ENCODE peak calls at places on chromosomes 16 and 17, in eight cellular contexts. One of them, this sample, is unnamed.

GRCh38 chr17:46099865-46100264 is 93.4 kb downstream of the KANSL1 start:
- DNase-seq in progenitor cell of endocrine pancreas: no peak
- DNase-seq in BJ: no peak
- DNase-seq in AG04449: no peak
- DNase-seq in astrocyte of the spinal cord: no peak
- DNase-seq in GM10248: no peak
- DNase-seq in CD4-positive, alpha-beta T cell: no peak
- DNase-seq in RWPE1: no peak
- DNase-seq in this sample: no peak

GRCh38 chr17:41076788-41077187 is 7.2 kb upstream of the KRTAP4-7 start:
- DNase-seq in progenitor cell of endocrine pancreas: no peak
- DNase-seq in BJ: no peak
- DNase-seq in AG04449: no peak
- DNase-seq in astrocyte of the spinal cord: no peak
- DNase-seq in GM10248: no peak
- DNase-seq in CD4-positive, alpha-beta T cell: no peak
- DNase-seq in RWPE1: no peak
- DNase-seq in this sample: no peak

GRCh38 chr17:41555105-41555887 is 16.6 kb downstream of the KRT9 start:
- DNase-seq in progenitor cell of endocrine pancreas: no peak
- DNase-seq in BJ: no peak
- DNase-seq in AG04449: no peak
- DNase-seq in astrocyte of the spinal cord: no peak
- DNase-seq in GM10248: no peak
- DNase-seq in CD4-positive, alpha-beta T cell: no peak
- DNase-seq in RWPE1: no peak
- DNase-seq in this sample: no peak

GRCh38 chr17:57379237-57380054 is 123.1 kb downstream of the MSI2 start:
- DNase-seq in progenitor cell of endocrine pancreas: no peak
- DNase-seq in BJ: no peak
- DNase-seq in AG04449: no peak
- DNase-seq in astrocyte of the spinal cord: peak
- DNase-seq in GM10248: no peak
- DNase-seq in CD4-positive, alpha-beta T cell: no peak
- DNase-seq in RWPE1: no peak
- DNase-seq in this sample: peak

GRCh38 chr17:37322106-37322505 is 53.7 kb upstream of the C17orf78 start:
- DNase-seq in progenitor cell of endocrine pancreas: no peak
- DNase-seq in BJ: no peak
- DNase-seq in AG04449: no peak
- DNase-seq in astrocyte of the spinal cord: no peak
- DNase-seq in GM10248: no peak
- DNase-seq in CD4-positive, alpha-beta T cell: no peak
- DNase-seq in RWPE1: no peak
- DNase-seq in this sample: no peak

GRCh38 chr16:13036600-13036999 is 135.2 kb downstream of the SHISA9 start:
- DNase-seq in progenitor cell of endocrine pancreas: peak
- DNase-seq in BJ: no peak
- DNase-seq in AG04449: no peak
- DNase-seq in astrocyte of the spinal cord: peak
- DNase-seq in GM10248: no peak
- DNase-seq in CD4-positive, alpha-beta T cell: no peak
- DNase-seq in RWPE1: peak
- DNase-seq in this sample: peak

GRCh38 chr16:81575307-81575706 is 130.7 kb downstream of the CMIP start:
- DNase-seq in progenitor cell of endocrine pancreas: no peak
- DNase-seq in BJ: no peak
- DNase-seq in AG04449: no peak
- DNase-seq in astrocyte of the spinal cord: no peak
- DNase-seq in GM10248: no peak
- DNase-seq in CD4-positive, alpha-beta T cell: no peak
- DNase-seq in RWPE1: no peak
- DNase-seq in this sample: no peak

GRCh38 chr17:68910256-68910705 is 44.9 kb downstream of the ABCA8 start:
- DNase-seq in progenitor cell of endocrine pancreas: no peak
- DNase-seq in BJ: no peak
- DNase-seq in AG04449: no peak
- DNase-seq in astrocyte of the spinal cord: peak
- DNase-seq in GM10248: no peak
- DNase-seq in CD4-positive, alpha-beta T cell: no peak
- DNase-seq in RWPE1: no peak
- DNase-seq in this sample: peak

GRCh38 chr17:45231481-45232116 is 9.9 kb downstream of the FMNL1 start:
- DNase-seq in progenitor cell of endocrine pancreas: no peak
- DNase-seq in BJ: no peak
- DNase-seq in AG04449: no peak
- DNase-seq in astrocyte of the spinal cord: no peak
- DNase-seq in GM10248: no peak
- DNase-seq in CD4-positive, alpha-beta T cell: no peak
- DNase-seq in RWPE1: no peak
- DNase-seq in this sample: no peak

GRCh38 chr16:57762365-57763289 is 27.1 kb downstream of the KATNB1 start:
- DNase-seq in progenitor cell of endocrine pancreas: no peak
- DNase-seq in BJ: no peak
- DNase-seq in AG04449: no peak
- DNase-seq in astrocyte of the spinal cord: no peak
- DNase-seq in GM10248: no peak
- DNase-seq in CD4-positive, alpha-beta T cell: no peak
- DNase-seq in RWPE1: no peak
- DNase-seq in this sample: no peak

GRCh38 chr16:19972111-19972510 is 87.5 kb upstream of the GPRC5B start:
- DNase-seq in progenitor cell of endocrine pancreas: no peak
- DNase-seq in BJ: no peak
- DNase-seq in AG04449: no peak
- DNase-seq in astrocyte of the spinal cord: no peak
- DNase-seq in GM10248: no peak
- DNase-seq in CD4-positive, alpha-beta T cell: no peak
- DNase-seq in RWPE1: no peak
- DNase-seq in this sample: no peak

GRCh38 chr16:25037632-25038031 is 22.5 kb upstream of the ARHGAP17 start:
- DNase-seq in progenitor cell of endocrine pancreas: no peak
- DNase-seq in BJ: no peak
- DNase-seq in AG04449: no peak
- DNase-seq in astrocyte of the spinal cord: no peak
- DNase-seq in GM10248: no peak
- DNase-seq in CD4-positive, alpha-beta T cell: no peak
- DNase-seq in RWPE1: no peak
- DNase-seq in this sample: no peak

GRCh38 chr17:81386141-81386645 is 9.1 kb upstream of the BAHCC1 start:
- DNase-seq in progenitor cell of endocrine pancreas: no peak
- DNase-seq in BJ: no peak
- DNase-seq in AG04449: no peak
- DNase-seq in astrocyte of the spinal cord: no peak
- DNase-seq in GM10248: no peak
- DNase-seq in CD4-positive, alpha-beta T cell: no peak
- DNase-seq in RWPE1: no peak
- DNase-seq in this sample: no peak

GRCh38 chr17:33436321-33436720 is 143.2 kb upstream of the ASIC2 start:
- DNase-seq in progenitor cell of endocrine pancreas: no peak
- DNase-seq in BJ: peak
- DNase-seq in AG04449: no peak
- DNase-seq in astrocyte of the spinal cord: peak
- DNase-seq in GM10248: no peak
- DNase-seq in CD4-positive, alpha-beta T cell: no peak
- DNase-seq in RWPE1: no peak
- DNase-seq in this sample: no peak

GRCh38 chr16:27253526-27253930 is 15.0 kb downstream of the NSMCE1 start:
- DNase-seq in progenitor cell of endocrine pancreas: no peak
- DNase-seq in BJ: peak
- DNase-seq in AG04449: peak
- DNase-seq in astrocyte of the spinal cord: peak
- DNase-seq in GM10248: no peak
- DNase-seq in CD4-positive, alpha-beta T cell: no peak
- DNase-seq in RWPE1: peak
- DNase-seq in this sample: no peak

GRCh38 chr16:2471016-2471652 is at the start of gene NTN3:
- DNase-seq in progenitor cell of endocrine pancreas: no peak
- DNase-seq in BJ: no peak
- DNase-seq in AG04449: no peak
- DNase-seq in astrocyte of the spinal cord: no peak
- DNase-seq in GM10248: no peak
- DNase-seq in CD4-positive, alpha-beta T cell: no peak
- DNase-seq in RWPE1: no peak
- DNase-seq in this sample: no peak

GRCh38 chr16:85418978-85419491 is 194.1 kb upstream of the GSE1 start:
- DNase-seq in progenitor cell of endocrine pancreas: no peak
- DNase-seq in BJ: no peak
- DNase-seq in AG04449: no peak
- DNase-seq in astrocyte of the spinal cord: no peak
- DNase-seq in GM10248: no peak
- DNase-seq in CD4-positive, alpha-beta T cell: no peak
- DNase-seq in RWPE1: no peak
- DNase-seq in this sample: peak

GRCh38 chr16:5633845-5634440 is 536.3 kb upstream of the EEF2KMT start:
- DNase-seq in progenitor cell of endocrine pancreas: no peak
- DNase-seq in BJ: no peak
- DNase-seq in AG04449: no peak
- DNase-seq in astrocyte of the spinal cord: peak
- DNase-seq in GM10248: peak
- DNase-seq in CD4-positive, alpha-beta T cell: no peak
- DNase-seq in RWPE1: peak
- DNase-seq in this sample: no peak

GRCh38 chr17:69470702-69471101 is 56.2 kb downstream of the MAP2K6 start:
- DNase-seq in progenitor cell of endocrine pancreas: no peak
- DNase-seq in BJ: no peak
- DNase-seq in AG04449: no peak
- DNase-seq in astrocyte of the spinal cord: no peak
- DNase-seq in GM10248: no peak
- DNase-seq in CD4-positive, alpha-beta T cell: no peak
- DNase-seq in RWPE1: no peak
- DNase-seq in this sample: no peak

GRCh38 chr16:15770512-15770911 is 86.3 kb downstream of the MYH11 start:
- DNase-seq in progenitor cell of endocrine pancreas: no peak
- DNase-seq in BJ: no peak
- DNase-seq in AG04449: peak
- DNase-seq in astrocyte of the spinal cord: no peak
- DNase-seq in GM10248: no peak
- DNase-seq in CD4-positive, alpha-beta T cell: no peak
- DNase-seq in RWPE1: no peak
- DNase-seq in this sample: no peak

GRCh38 chr17:72850410-72850809 is 242.1 kb downstream of the SLC39A11 start:
- DNase-seq in progenitor cell of endocrine pancreas: no peak
- DNase-seq in BJ: peak
- DNase-seq in AG04449: no peak
- DNase-seq in astrocyte of the spinal cord: peak
- DNase-seq in GM10248: no peak
- DNase-seq in CD4-positive, alpha-beta T cell: no peak
- DNase-seq in RWPE1: peak
- DNase-seq in this sample: no peak

GRCh38 chr17:3794890-3795757 is 5.9 kb downstream of the ITGAE start:
- DNase-seq in progenitor cell of endocrine pancreas: no peak
- DNase-seq in BJ: no peak
- DNase-seq in AG04449: no peak
- DNase-seq in astrocyte of the spinal cord: peak
- DNase-seq in GM10248: no peak
- DNase-seq in CD4-positive, alpha-beta T cell: peak
- DNase-seq in RWPE1: no peak
- DNase-seq in this sample: no peak

GRCh38 chr17:5537251-5537650 is 47.1 kb downstream of the NLRP1 start:
- DNase-seq in progenitor cell of endocrine pancreas: no peak
- DNase-seq in BJ: no peak
- DNase-seq in AG04449: no peak
- DNase-seq in astrocyte of the spinal cord: peak
- DNase-seq in GM10248: no peak
- DNase-seq in CD4-positive, alpha-beta T cell: no peak
- DNase-seq in RWPE1: no peak
- DNase-seq in this sample: no peak

GRCh38 chr17:28372203-28372944 is 880 bp downstream of the SARM1 start:
- DNase-seq in progenitor cell of endocrine pancreas: no peak
- DNase-seq in BJ: no peak
- DNase-seq in AG04449: no peak
- DNase-seq in astrocyte of the spinal cord: peak
- DNase-seq in GM10248: peak
- DNase-seq in CD4-positive, alpha-beta T cell: peak
- DNase-seq in RWPE1: no peak
- DNase-seq in this sample: peak
- TF ChIP-seq CTCF in progenitor cell of endocrine pancreas: no peak
- TF ChIP-seq CTCF in BJ: no peak
- TF ChIP-seq CTCF in AG04449: no peak
- TF ChIP-seq CTCF in astrocyte of the spinal cord: no peak
- TF ChIP-seq CTCF in GM10248: no peak
- TF ChIP-seq CTCF in CD4-positive, alpha-beta T cell: no peak
- TF ChIP-seq CTCF in RWPE1: no peak
- TF ChIP-seq CTCF in this sample: no peak

GRCh38 chr17:35555695-35556094 is 4.9 kb downstream of the SLFN14 start:
- DNase-seq in progenitor cell of endocrine pancreas: no peak
- DNase-seq in BJ: no peak
- DNase-seq in AG04449: no peak
- DNase-seq in astrocyte of the spinal cord: no peak
- DNase-seq in GM10248: no peak
- DNase-seq in CD4-positive, alpha-beta T cell: no peak
- DNase-seq in RWPE1: no peak
- DNase-seq in this sample: no peak
- TF ChIP-seq CTCF in progenitor cell of endocrine pancreas: no peak
- TF ChIP-seq CTCF in BJ: peak
- TF ChIP-seq CTCF in AG04449: no peak
- TF ChIP-seq CTCF in astrocyte of the spinal cord: peak
- TF ChIP-seq CTCF in GM10248: peak
- TF ChIP-seq CTCF in CD4-positive, alpha-beta T cell: no peak
- TF ChIP-seq CTCF in RWPE1: no peak
- TF ChIP-seq CTCF in this sample: no peak

GRCh38 chr16:50136399-50136798 is 16.7 kb upstream of the TENT4B start:
- DNase-seq in progenitor cell of endocrine pancreas: no peak
- DNase-seq in BJ: no peak
- DNase-seq in AG04449: no peak
- DNase-seq in astrocyte of the spinal cord: no peak
- DNase-seq in GM10248: no peak
- DNase-seq in CD4-positive, alpha-beta T cell: no peak
- DNase-seq in RWPE1: no peak
- DNase-seq in this sample: no peak
- TF ChIP-seq CTCF in progenitor cell of endocrine pancreas: no peak
- TF ChIP-seq CTCF in BJ: peak
- TF ChIP-seq CTCF in AG04449: no peak
- TF ChIP-seq CTCF in astrocyte of the spinal cord: no peak
- TF ChIP-seq CTCF in GM10248: peak
- TF ChIP-seq CTCF in CD4-positive, alpha-beta T cell: no peak
- TF ChIP-seq CTCF in RWPE1: no peak
- TF ChIP-seq CTCF in this sample: no peak

DNA sequence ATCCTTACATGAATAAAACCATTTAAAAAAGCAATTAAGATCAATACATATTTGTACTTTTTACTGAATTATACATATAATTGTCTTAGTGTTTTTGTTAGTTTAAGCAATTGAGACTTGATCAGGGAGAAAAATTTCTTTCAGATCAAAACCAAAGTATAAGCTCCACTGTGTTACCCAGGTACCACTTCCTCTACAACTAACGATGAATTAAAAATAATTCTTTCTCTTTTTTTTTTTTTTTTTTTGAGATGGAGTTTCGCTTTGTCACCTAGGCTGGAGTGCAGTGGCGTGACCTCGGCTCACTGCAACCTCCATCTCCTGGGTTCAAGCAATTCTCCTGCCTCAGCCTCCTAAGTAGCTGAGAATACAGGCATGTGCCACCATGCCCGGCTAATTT is 6.8 kb downstream of the FBXO47 start:
- DNase-seq in progenitor cell of endocrine pancreas: no peak
- DNase-seq in BJ: no peak
- DNase-seq in AG04449: no peak
- DNase-seq in astrocyte of the spinal cord: no peak
- DNase-seq in GM10248: no peak
- DNase-seq in CD4-positive, alpha-beta T cell: no peak
- DNase-seq in RWPE1: no peak
- DNase-seq in this sample: no peak
- TF ChIP-seq CTCF in progenitor cell of endocrine pancreas: no peak
- TF ChIP-seq CTCF in BJ: no peak
- TF ChIP-seq CTCF in AG04449: no peak
- TF ChIP-seq CTCF in astrocyte of the spinal cord: no peak
- TF ChIP-seq CTCF in GM10248: no peak
- TF ChIP-seq CTCF in CD4-positive, alpha-beta T cell: no peak
- TF ChIP-seq CTCF in RWPE1: no peak
- TF ChIP-seq CTCF in this sample: no peak